ENCODE peak calls at places on chromosomes 4 and X, in six cellular contexts. V is PC-9, Y is GM23248, P is GM23338, A is MM.1S, S is PC-3. J is an unnamed sample.
A peak's percentile ranks its signal among the peaks of the same experiment; 100 is the strongest.

GRCh38 chr4:151215295-151215694 is 61.7 kb upstream of the PRSS48 start:
- DNase-seq in V (no peak), Y (no peak), P (no peak), A (no peak), S (no peak), J (no peak)

GRCh38 chr4:4595252-4595651 is 53.4 kb upstream of the STX18 start:
- DNase-seq in V (no peak), Y (no peak), P (peak; percentile 44), A (no peak), S (no peak), J (no peak)

GRCh38 chr4:89397464-89397863 is 89.9 kb upstream of the GPRIN3 start:
- DNase-seq in V (no peak), Y (no peak), P (no peak), A (no peak), S (no peak), J (no peak)

GRCh38 chr4:38382492-38382891 is 281.5 kb upstream of the KLF3 start:
- DNase-seq in V (no peak), Y (no peak), P (no peak), A (no peak), S (no peak), J (no peak)

GRCh38 chr4:52825311-52826090 is 36.6 kb upstream of the RASL11B start:
- DNase-seq in V (no peak), Y (peak; percentile 46), P (no peak), A (no peak), S (peak; percentile 56), J (no peak)

GRCh38 chr4:124631760-124632159 is 80.8 kb downstream of the ANKRD50 start:
- DNase-seq in V (peak; percentile 84), Y (peak; percentile 98), P (no peak), A (peak; percentile 86), S (peak; percentile 96), J (peak; percentile 90)

GRCh38 chr4:139645458-139645857 is 20.2 kb upstream of the MGST2 start:
- DNase-seq in V (peak; percentile 88), Y (no peak), P (no peak), A (no peak), S (peak; percentile 91), J (no peak)

GRCh38 chr4:5120067-5120466 is 68.8 kb downstream of the STK32B start:
- DNase-seq in V (no peak), Y (no peak), P (no peak), A (no peak), S (no peak), J (no peak)

GRCh38 chrX:151698485-151698884 is 3.2 kb downstream of the PRRG3 start:
- DNase-seq in V (no peak), Y (no peak), P (no peak), A (no peak), S (no peak), J (no peak)

GRCh38 chrX:21958187-21958586 is 17.7 kb downstream of the SMS start:
- DNase-seq in V (no peak), Y (no peak), P (no peak), A (no peak), S (no peak), J (no peak)

GRCh38 chr4:73257995-73258667 is 467 bp downstream of the ANKRD17 start:
- DNase-seq in V (no peak), Y (peak; percentile 67), P (peak; percentile 46), A (peak; percentile 56), S (peak; percentile 35), J (no peak)

GRCh38 chr4:165872443-165873297 is at the start of gene TLL1:
- DNase-seq in V (peak; percentile 14), Y (no peak), P (peak; percentile 46), A (no peak), S (peak; percentile 44), J (no peak)

GRCh38 chrX:69564665-69565064 is 51.2 kb upstream of the EDA start:
- DNase-seq in V (no peak), Y (no peak), P (peak; percentile 2), A (no peak), S (no peak), J (no peak)

GRCh38 chrX:1385251-1385794 is 6.6 kb downstream of the SLC25A6 start:
- DNase-seq in V (no peak), Y (no peak), P (no peak), A (no peak), S (no peak), J (no peak)

GRCh38 chr4:19739101-19739651 is 512.5 kb upstream of the SLIT2 start:
- DNase-seq in V (peak; percentile 64), Y (peak; percentile 71), P (no peak), A (no peak), S (peak; percentile 84), J (peak; percentile 7)

GRCh38 chr4:47954679-47955078 is 40.3 kb upstream of the NFXL1 start:
- DNase-seq in V (no peak), Y (no peak), P (no peak), A (no peak), S (no peak), J (no peak)

GRCh38 chr4:77579406-77580076 is 26.1 kb upstream of the CXCL13 start:
- DNase-seq in V (peak; percentile 27), Y (peak; percentile 89), P (no peak), A (no peak), S (peak; percentile 83), J (no peak)

GRCh38 chr4:95500361-95500760 is 48.4 kb downstream of the UNC5C start:
- DNase-seq in V (no peak), Y (no peak), P (no peak), A (no peak), S (no peak), J (no peak)

GRCh38 chr4:16916719-16917337 is 18.4 kb upstream of the LDB2 start:
- DNase-seq in V (peak; percentile 49), Y (peak; percentile 25), P (peak; percentile 95), A (peak; percentile 85), S (peak; percentile 79), J (peak; percentile 11)

GRCh38 chrX:133600536-133600935 is 185.2 kb upstream of the GPC4 start:
- DNase-seq in V (no peak), Y (no peak), P (no peak), A (no peak), S (no peak), J (no peak)

GRCh38 chr4:31467781-31468180 is 747.6 kb downstream of the PCDH7 start:
- DNase-seq in V (no peak), Y (no peak), P (no peak), A (no peak), S (peak; percentile 80), J (no peak)

GRCh38 chr4:93066746-93067145 is 761.8 kb upstream of the ATOH1 start:
- DNase-seq in V (no peak), Y (no peak), P (no peak), A (no peak), S (peak; percentile 32), J (no peak)

GRCh38 chrX:136577562-136577961 is 45.5 kb downstream of the VGLL1 start:
- DNase-seq in V (peak; percentile 68), Y (peak; percentile 69), P (peak; percentile 66), A (peak; percentile 75), S (peak; percentile 69), J (no peak)

GRCh38 chr4:113659127-113659526 is 102.4 kb downstream of the CAMK2D start:
- DNase-seq in V (no peak), Y (no peak), P (no peak), A (no peak), S (no peak), J (no peak)

GRCh38 chr4:113653871-113654270 is 107.7 kb downstream of the CAMK2D start:
- DNase-seq in V (no peak), Y (no peak), P (no peak), A (no peak), S (no peak), J (no peak)

GRCh38 chr4:113657834-113658233 is 103.7 kb downstream of the CAMK2D start:
- DNase-seq in V (no peak), Y (peak; percentile 46), P (no peak), A (no peak), S (peak; percentile 75), J (no peak)
- H3K4me2 ChIP-seq in V (no peak overlapping the region), Y (no peak overlapping the region), P (peak overlapping the region; percentile 45), A (no peak overlapping the region), S (peak overlapping the region; percentile 28), J (no peak overlapping the region)

GRCh38 chr4:20987191-20987590 is 286.9 kb downstream of the PACRGL start:
- DNase-seq in V (no peak), Y (no peak), P (peak; percentile 27), A (no peak), S (peak; percentile 39), J (no peak)

GRCh38 chr4:20982544-20982943 is 282.3 kb downstream of the PACRGL start:
- DNase-seq in V (no peak), Y (no peak), P (no peak), A (no peak), S (no peak), J (no peak)

GRCh38 chr4:20984011-20984836 is 284.0 kb downstream of the PACRGL start:
- DNase-seq in V (no peak), Y (no peak), P (peak; percentile 52), A (no peak), S (no peak), J (no peak)
- TF ChIP-seq EZH2 in V (no peak), Y (no peak), P (no peak), A (no peak), S (no peak), J (no peak)

DNA sequence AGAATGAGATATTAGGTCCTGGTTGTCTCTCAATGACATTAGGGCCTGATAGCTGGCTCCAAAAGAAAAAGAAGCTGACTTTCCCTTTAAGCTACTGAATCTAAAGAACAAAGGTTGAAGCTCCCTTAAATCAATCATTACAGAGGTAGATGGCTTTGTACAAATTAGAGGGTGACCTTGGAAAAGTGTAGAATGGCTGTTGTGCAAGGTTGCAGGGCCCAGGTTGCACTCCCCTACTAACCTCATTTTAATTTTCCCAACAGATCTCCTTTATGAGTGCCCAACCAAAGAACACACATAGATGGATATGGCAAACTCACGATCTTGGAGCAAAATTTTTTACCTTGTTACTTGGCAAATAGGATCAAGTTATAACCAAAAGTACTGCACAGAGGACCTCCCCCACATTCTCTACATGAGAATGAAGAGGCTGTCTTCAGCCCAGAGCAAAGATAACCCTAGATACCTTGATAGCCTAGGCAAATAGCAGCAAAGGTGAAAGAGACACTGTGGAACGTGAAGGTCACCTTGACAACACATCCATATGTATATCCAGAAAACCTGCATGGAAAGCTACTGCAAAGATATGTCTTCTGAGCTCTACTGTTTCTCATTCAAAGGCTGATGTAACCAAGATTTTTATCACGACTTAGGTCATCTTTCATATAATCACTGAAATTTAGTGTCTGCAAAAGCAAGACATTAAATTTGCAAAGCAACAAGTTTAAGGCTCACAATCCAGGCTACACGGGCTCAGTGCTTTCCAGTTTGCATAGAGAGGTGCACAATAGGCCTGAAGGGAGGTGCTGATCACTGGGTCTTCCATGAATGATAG is 23.0 kb downstream of the KLB start:
- DNase-seq in V (no peak), Y (no peak), P (no peak), A (no peak), S (no peak), J (no peak)
- H3K4me2 ChIP-seq in V (no peak overlapping the region), Y (no peak overlapping the region), P (no peak overlapping the region), A (no peak overlapping the region), S (no peak overlapping the region), J (no peak overlapping the region)

GRCh38 chr4:105707783-105708182 is 706 bp downstream of the INTS12 start:
- DNase-seq in V (no peak), Y (peak; percentile 25), P (no peak), A (no peak), S (no peak), J (no peak)

GRCh38 chr4:105710678-105711077 is 2.1 kb downstream of the GSTCD start:
- DNase-seq in V (no peak), Y (peak; percentile 27), P (no peak), A (no peak), S (peak; percentile 42), J (no peak)

GRCh38 chr4:105710012-105710600 is 1.5 kb downstream of the GSTCD start:
- DNase-seq in V (no peak), Y (no peak), P (peak; percentile 7), A (no peak), S (no peak), J (no peak)

GRCh38 chr4:105709081-105709450 is 482 bp downstream of the GSTCD start:
- DNase-seq in V (no peak), Y (peak; percentile 57), P (peak; percentile 59), A (peak; percentile 13), S (peak; percentile 8), J (no peak)

GRCh38 chr4:105708376-105709080 is at the start of the genes GSTCD and INTS12:
- DNase-seq in V (peak; percentile 82), Y (peak; percentile 97), P (peak; percentile 97), A (peak; percentile 93), S (peak; percentile 91), J (no peak)
- TF ChIP-seq EZH2 in V (no peak), Y (no peak), P (no peak), A (no peak), S (no peak), J (no peak)

J was measured in keratinocyte.